ENCODE peak calls at places on chromosomes 7 and 10, in six cellular contexts. One of them, this sample, is unnamed.
A peak's percentile ranks its signal among the peaks of the same experiment; 100 is the strongest.

GRCh38 chr7:151083071-151083823 is at the start of gene TMUB1:
- DNase-seq in colonic mucosa: peak; percentile 86
- DNase-seq in activated effector memory CD4-positive, alpha-beta T cell treated with anti-CD3 and anti-CD28 coated beads, Interleukin-2, amount 50 U/mL, for 16 hours: peak; percentile 95
- DNase-seq in stimulated activated CD8-positive, alpha-beta memory T cell treated with anti-CD3 and anti-CD28 coated beads, Interleukin-4, amount 100 ng/mL, for 1 hour: peak; percentile 62
- DNase-seq in NCI-H1436: peak; percentile 57
- DNase-seq in breast epithelium: peak; percentile 71
- DNase-seq in this sample: peak; percentile 45

GRCh38 chr10:107144490-107144889 is 20.0 kb downstream of the SORCS1 start:
- DNase-seq in colonic mucosa: no peak
- DNase-seq in activated effector memory CD4-positive, alpha-beta T cell treated with anti-CD3 and anti-CD28 coated beads, Interleukin-2, amount 50 U/mL, for 16 hours: no peak
- DNase-seq in stimulated activated CD8-positive, alpha-beta memory T cell treated with anti-CD3 and anti-CD28 coated beads, Interleukin-4, amount 100 ng/mL, for 1 hour: no peak
- DNase-seq in NCI-H1436: no peak
- DNase-seq in breast epithelium: no peak
- DNase-seq in this sample: no peak

GRCh38 chr7:81244213-81244612 is 325.4 kb upstream of the SEMA3C start:
- DNase-seq in colonic mucosa: no peak
- DNase-seq in activated effector memory CD4-positive, alpha-beta T cell treated with anti-CD3 and anti-CD28 coated beads, Interleukin-2, amount 50 U/mL, for 16 hours: no peak
- DNase-seq in stimulated activated CD8-positive, alpha-beta memory T cell treated with anti-CD3 and anti-CD28 coated beads, Interleukin-4, amount 100 ng/mL, for 1 hour: no peak
- DNase-seq in NCI-H1436: no peak
- DNase-seq in breast epithelium: no peak
- DNase-seq in this sample: no peak

GRCh38 chr10:100167521-100168312 is 18.1 kb downstream of the ERLIN1 start:
- DNase-seq in colonic mucosa: no peak
- DNase-seq in activated effector memory CD4-positive, alpha-beta T cell treated with anti-CD3 and anti-CD28 coated beads, Interleukin-2, amount 50 U/mL, for 16 hours: no peak
- DNase-seq in stimulated activated CD8-positive, alpha-beta memory T cell treated with anti-CD3 and anti-CD28 coated beads, Interleukin-4, amount 100 ng/mL, for 1 hour: no peak
- DNase-seq in NCI-H1436: peak; percentile 6
- DNase-seq in breast epithelium: no peak
- DNase-seq in this sample: no peak

GRCh38 chr7:55508301-55509011 is 63.8 kb downstream of the VOPP1 start:
- DNase-seq in colonic mucosa: no peak
- DNase-seq in activated effector memory CD4-positive, alpha-beta T cell treated with anti-CD3 and anti-CD28 coated beads, Interleukin-2, amount 50 U/mL, for 16 hours: no peak
- DNase-seq in stimulated activated CD8-positive, alpha-beta memory T cell treated with anti-CD3 and anti-CD28 coated beads, Interleukin-4, amount 100 ng/mL, for 1 hour: no peak
- DNase-seq in NCI-H1436: no peak
- DNase-seq in breast epithelium: no peak
- DNase-seq in this sample: no peak

GRCh38 chr7:106504620-106505019 is 156.3 kb downstream of the CCDC71L start:
- DNase-seq in colonic mucosa: no peak
- DNase-seq in activated effector memory CD4-positive, alpha-beta T cell treated with anti-CD3 and anti-CD28 coated beads, Interleukin-2, amount 50 U/mL, for 16 hours: no peak
- DNase-seq in stimulated activated CD8-positive, alpha-beta memory T cell treated with anti-CD3 and anti-CD28 coated beads, Interleukin-4, amount 100 ng/mL, for 1 hour: no peak
- DNase-seq in NCI-H1436: no peak
- DNase-seq in breast epithelium: no peak
- DNase-seq in this sample: no peak

GRCh38 chr7:127207246-127207645 is 45.5 kb downstream of the GRM8 start:
- DNase-seq in colonic mucosa: no peak
- DNase-seq in activated effector memory CD4-positive, alpha-beta T cell treated with anti-CD3 and anti-CD28 coated beads, Interleukin-2, amount 50 U/mL, for 16 hours: no peak
- DNase-seq in stimulated activated CD8-positive, alpha-beta memory T cell treated with anti-CD3 and anti-CD28 coated beads, Interleukin-4, amount 100 ng/mL, for 1 hour: no peak
- DNase-seq in NCI-H1436: no peak
- DNase-seq in breast epithelium: no peak
- DNase-seq in this sample: no peak

GRCh38 chr10:118564652-118565051 is 30.8 kb downstream of the PRLHR start:
- DNase-seq in colonic mucosa: no peak
- DNase-seq in activated effector memory CD4-positive, alpha-beta T cell treated with anti-CD3 and anti-CD28 coated beads, Interleukin-2, amount 50 U/mL, for 16 hours: no peak
- DNase-seq in stimulated activated CD8-positive, alpha-beta memory T cell treated with anti-CD3 and anti-CD28 coated beads, Interleukin-4, amount 100 ng/mL, for 1 hour: no peak
- DNase-seq in NCI-H1436: peak; percentile 17
- DNase-seq in breast epithelium: no peak
- DNase-seq in this sample: no peak

GRCh38 chr7:2059964-2060700 is 172.6 kb downstream of the MAD1L1 start:
- DNase-seq in colonic mucosa: no peak
- DNase-seq in activated effector memory CD4-positive, alpha-beta T cell treated with anti-CD3 and anti-CD28 coated beads, Interleukin-2, amount 50 U/mL, for 16 hours: no peak
- DNase-seq in stimulated activated CD8-positive, alpha-beta memory T cell treated with anti-CD3 and anti-CD28 coated beads, Interleukin-4, amount 100 ng/mL, for 1 hour: no peak
- DNase-seq in NCI-H1436: no peak
- DNase-seq in breast epithelium: no peak
- DNase-seq in this sample: no peak

GRCh38 chr7:94087664-94088352 is 83.7 kb upstream of the BET1 start:
- DNase-seq in colonic mucosa: peak; percentile 32
- DNase-seq in activated effector memory CD4-positive, alpha-beta T cell treated with anti-CD3 and anti-CD28 coated beads, Interleukin-2, amount 50 U/mL, for 16 hours: peak; percentile 70
- DNase-seq in stimulated activated CD8-positive, alpha-beta memory T cell treated with anti-CD3 and anti-CD28 coated beads, Interleukin-4, amount 100 ng/mL, for 1 hour: no peak
- DNase-seq in NCI-H1436: peak; percentile 64
- DNase-seq in breast epithelium: no peak
- DNase-seq in this sample: peak; percentile 62

GRCh38 chr7:151377406-151377805 is 32.4 kb downstream of the WDR86 start:
- DNase-seq in colonic mucosa: no peak
- DNase-seq in activated effector memory CD4-positive, alpha-beta T cell treated with anti-CD3 and anti-CD28 coated beads, Interleukin-2, amount 50 U/mL, for 16 hours: no peak
- DNase-seq in stimulated activated CD8-positive, alpha-beta memory T cell treated with anti-CD3 and anti-CD28 coated beads, Interleukin-4, amount 100 ng/mL, for 1 hour: no peak
- DNase-seq in NCI-H1436: no peak
- DNase-seq in breast epithelium: no peak
- DNase-seq in this sample: no peak

GRCh38 chr10:124125305-124126116 is 32.1 kb upstream of the CHST15 start:
- DNase-seq in colonic mucosa: no peak
- DNase-seq in activated effector memory CD4-positive, alpha-beta T cell treated with anti-CD3 and anti-CD28 coated beads, Interleukin-2, amount 50 U/mL, for 16 hours: no peak
- DNase-seq in stimulated activated CD8-positive, alpha-beta memory T cell treated with anti-CD3 and anti-CD28 coated beads, Interleukin-4, amount 100 ng/mL, for 1 hour: no peak
- DNase-seq in NCI-H1436: peak; percentile 42
- DNase-seq in breast epithelium: no peak
- DNase-seq in this sample: no peak

GRCh38 chr7:115340828-115341227 is 418.9 kb downstream of the MDFIC start:
- DNase-seq in colonic mucosa: no peak
- DNase-seq in activated effector memory CD4-positive, alpha-beta T cell treated with anti-CD3 and anti-CD28 coated beads, Interleukin-2, amount 50 U/mL, for 16 hours: no peak
- DNase-seq in stimulated activated CD8-positive, alpha-beta memory T cell treated with anti-CD3 and anti-CD28 coated beads, Interleukin-4, amount 100 ng/mL, for 1 hour: no peak
- DNase-seq in NCI-H1436: no peak
- DNase-seq in breast epithelium: no peak
- DNase-seq in this sample: peak; percentile 42

GRCh38 chr7:49937608-49938007 is 155.4 kb downstream of the ZPBP start:
- DNase-seq in colonic mucosa: no peak
- DNase-seq in activated effector memory CD4-positive, alpha-beta T cell treated with anti-CD3 and anti-CD28 coated beads, Interleukin-2, amount 50 U/mL, for 16 hours: no peak
- DNase-seq in stimulated activated CD8-positive, alpha-beta memory T cell treated with anti-CD3 and anti-CD28 coated beads, Interleukin-4, amount 100 ng/mL, for 1 hour: no peak
- DNase-seq in NCI-H1436: no peak
- DNase-seq in breast epithelium: no peak
- DNase-seq in this sample: no peak

GRCh38 chr10:77179015-77179695 is 458.5 kb downstream of the KCNMA1 start:
- DNase-seq in colonic mucosa: no peak
- DNase-seq in activated effector memory CD4-positive, alpha-beta T cell treated with anti-CD3 and anti-CD28 coated beads, Interleukin-2, amount 50 U/mL, for 16 hours: no peak
- DNase-seq in stimulated activated CD8-positive, alpha-beta memory T cell treated with anti-CD3 and anti-CD28 coated beads, Interleukin-4, amount 100 ng/mL, for 1 hour: no peak
- DNase-seq in NCI-H1436: no peak
- DNase-seq in breast epithelium: no peak
- DNase-seq in this sample: peak; percentile 25

GRCh38 chr10:48523212-48523819 is 81.6 kb downstream of the ARHGAP22 start:
- DNase-seq in colonic mucosa: no peak
- DNase-seq in activated effector memory CD4-positive, alpha-beta T cell treated with anti-CD3 and anti-CD28 coated beads, Interleukin-2, amount 50 U/mL, for 16 hours: no peak
- DNase-seq in stimulated activated CD8-positive, alpha-beta memory T cell treated with anti-CD3 and anti-CD28 coated beads, Interleukin-4, amount 100 ng/mL, for 1 hour: no peak
- DNase-seq in NCI-H1436: no peak
- DNase-seq in breast epithelium: no peak
- DNase-seq in this sample: no peak

GRCh38 chr7:23226841-23227450 is 19.6 kb upstream of the GPNMB start:
- DNase-seq in colonic mucosa: no peak
- DNase-seq in activated effector memory CD4-positive, alpha-beta T cell treated with anti-CD3 and anti-CD28 coated beads, Interleukin-2, amount 50 U/mL, for 16 hours: no peak
- DNase-seq in stimulated activated CD8-positive, alpha-beta memory T cell treated with anti-CD3 and anti-CD28 coated beads, Interleukin-4, amount 100 ng/mL, for 1 hour: no peak
- DNase-seq in NCI-H1436: no peak
- DNase-seq in breast epithelium: no peak
- DNase-seq in this sample: no peak

GRCh38 chr10:100370561-100370975 is 23.5 kb downstream of the SCD start:
- DNase-seq in colonic mucosa: peak; percentile 73
- DNase-seq in activated effector memory CD4-positive, alpha-beta T cell treated with anti-CD3 and anti-CD28 coated beads, Interleukin-2, amount 50 U/mL, for 16 hours: no peak
- DNase-seq in stimulated activated CD8-positive, alpha-beta memory T cell treated with anti-CD3 and anti-CD28 coated beads, Interleukin-4, amount 100 ng/mL, for 1 hour: no peak
- DNase-seq in NCI-H1436: no peak
- DNase-seq in breast epithelium: no peak
- DNase-seq in this sample: peak; percentile 3

GRCh38 chr7:66697451-66698438 is 42.8 kb upstream of the RABGEF1 start:
- DNase-seq in colonic mucosa: no peak
- DNase-seq in activated effector memory CD4-positive, alpha-beta T cell treated with anti-CD3 and anti-CD28 coated beads, Interleukin-2, amount 50 U/mL, for 16 hours: no peak
- DNase-seq in stimulated activated CD8-positive, alpha-beta memory T cell treated with anti-CD3 and anti-CD28 coated beads, Interleukin-4, amount 100 ng/mL, for 1 hour: no peak
- DNase-seq in NCI-H1436: no peak
- DNase-seq in breast epithelium: no peak
- DNase-seq in this sample: no peak

GRCh38 chr7:131849472-131849871 is 293.0 kb upstream of the PODXL start:
- DNase-seq in colonic mucosa: no peak
- DNase-seq in activated effector memory CD4-positive, alpha-beta T cell treated with anti-CD3 and anti-CD28 coated beads, Interleukin-2, amount 50 U/mL, for 16 hours: no peak
- DNase-seq in stimulated activated CD8-positive, alpha-beta memory T cell treated with anti-CD3 and anti-CD28 coated beads, Interleukin-4, amount 100 ng/mL, for 1 hour: no peak
- DNase-seq in NCI-H1436: no peak
- DNase-seq in breast epithelium: no peak
- DNase-seq in this sample: no peak

GRCh38 chr10:101397140-101397539 is 43.2 kb downstream of the BTRC start:
- DNase-seq in colonic mucosa: no peak
- DNase-seq in activated effector memory CD4-positive, alpha-beta T cell treated with anti-CD3 and anti-CD28 coated beads, Interleukin-2, amount 50 U/mL, for 16 hours: no peak
- DNase-seq in stimulated activated CD8-positive, alpha-beta memory T cell treated with anti-CD3 and anti-CD28 coated beads, Interleukin-4, amount 100 ng/mL, for 1 hour: no peak
- DNase-seq in NCI-H1436: peak; percentile 32
- DNase-seq in breast epithelium: no peak
- DNase-seq in this sample: no peak

GRCh38 chr7:151010307-151011096 is 13.8 kb downstream of the ATG9B start:
- DNase-seq in colonic mucosa: no peak
- DNase-seq in activated effector memory CD4-positive, alpha-beta T cell treated with anti-CD3 and anti-CD28 coated beads, Interleukin-2, amount 50 U/mL, for 16 hours: peak; percentile 81
- DNase-seq in stimulated activated CD8-positive, alpha-beta memory T cell treated with anti-CD3 and anti-CD28 coated beads, Interleukin-4, amount 100 ng/mL, for 1 hour: no peak
- DNase-seq in NCI-H1436: no peak
- DNase-seq in breast epithelium: no peak
- DNase-seq in this sample: no peak

GRCh38 chr10:3765376-3765667 is 19.7 kb downstream of the KLF6 start:
- DNase-seq in colonic mucosa: no peak
- DNase-seq in activated effector memory CD4-positive, alpha-beta T cell treated with anti-CD3 and anti-CD28 coated beads, Interleukin-2, amount 50 U/mL, for 16 hours: no peak
- DNase-seq in stimulated activated CD8-positive, alpha-beta memory T cell treated with anti-CD3 and anti-CD28 coated beads, Interleukin-4, amount 100 ng/mL, for 1 hour: no peak
- DNase-seq in NCI-H1436: no peak
- DNase-seq in breast epithelium: no peak
- DNase-seq in this sample: no peak

GRCh38 chr10:4241724-4242345 is 456.8 kb upstream of the KLF6 start:
- DNase-seq in colonic mucosa: no peak
- DNase-seq in activated effector memory CD4-positive, alpha-beta T cell treated with anti-CD3 and anti-CD28 coated beads, Interleukin-2, amount 50 U/mL, for 16 hours: no peak
- DNase-seq in stimulated activated CD8-positive, alpha-beta memory T cell treated with anti-CD3 and anti-CD28 coated beads, Interleukin-4, amount 100 ng/mL, for 1 hour: no peak
- DNase-seq in NCI-H1436: no peak
- DNase-seq in breast epithelium: no peak
- DNase-seq in this sample: peak; percentile 23

GRCh38 chr7:123460616-123461015 is 73.8 kb downstream of the IQUB start:
- DNase-seq in colonic mucosa: no peak
- DNase-seq in activated effector memory CD4-positive, alpha-beta T cell treated with anti-CD3 and anti-CD28 coated beads, Interleukin-2, amount 50 U/mL, for 16 hours: no peak
- DNase-seq in stimulated activated CD8-positive, alpha-beta memory T cell treated with anti-CD3 and anti-CD28 coated beads, Interleukin-4, amount 100 ng/mL, for 1 hour: no peak
- DNase-seq in NCI-H1436: no peak
- DNase-seq in breast epithelium: no peak
- DNase-seq in this sample: no peak

GRCh38 chr7:34759477-34760125 is 101.6 kb downstream of the NPSR1 start:
- DNase-seq in colonic mucosa: no peak
- DNase-seq in activated effector memory CD4-positive, alpha-beta T cell treated with anti-CD3 and anti-CD28 coated beads, Interleukin-2, amount 50 U/mL, for 16 hours: no peak
- DNase-seq in stimulated activated CD8-positive, alpha-beta memory T cell treated with anti-CD3 and anti-CD28 coated beads, Interleukin-4, amount 100 ng/mL, for 1 hour: no peak
- DNase-seq in NCI-H1436: no peak
- DNase-seq in breast epithelium: no peak
- DNase-seq in this sample: peak; percentile 51

GRCh38 chr7:4797858-4798705 is 22.7 kb downstream of the AP5Z1 start:
- DNase-seq in colonic mucosa: peak; percentile 44
- DNase-seq in activated effector memory CD4-positive, alpha-beta T cell treated with anti-CD3 and anti-CD28 coated beads, Interleukin-2, amount 50 U/mL, for 16 hours: peak; percentile 86
- DNase-seq in stimulated activated CD8-positive, alpha-beta memory T cell treated with anti-CD3 and anti-CD28 coated beads, Interleukin-4, amount 100 ng/mL, for 1 hour: peak; percentile 16
- DNase-seq in NCI-H1436: no peak
- DNase-seq in breast epithelium: no peak
- DNase-seq in this sample: peak; percentile 24

GRCh38 chr10:104255244-104255981 is 721 bp downstream of the GSTO1 start:
- DNase-seq in colonic mucosa: peak; percentile 61
- DNase-seq in activated effector memory CD4-positive, alpha-beta T cell treated with anti-CD3 and anti-CD28 coated beads, Interleukin-2, amount 50 U/mL, for 16 hours: no peak
- DNase-seq in stimulated activated CD8-positive, alpha-beta memory T cell treated with anti-CD3 and anti-CD28 coated beads, Interleukin-4, amount 100 ng/mL, for 1 hour: no peak
- DNase-seq in NCI-H1436: no peak
- DNase-seq in breast epithelium: no peak
- DNase-seq in this sample: no peak

GRCh38 chr10:112314822-112315474 is 31.7 kb downstream of the TECTB start:
- DNase-seq in colonic mucosa: peak; percentile 81
- DNase-seq in activated effector memory CD4-positive, alpha-beta T cell treated with anti-CD3 and anti-CD28 coated beads, Interleukin-2, amount 50 U/mL, for 16 hours: peak; percentile 90
- DNase-seq in stimulated activated CD8-positive, alpha-beta memory T cell treated with anti-CD3 and anti-CD28 coated beads, Interleukin-4, amount 100 ng/mL, for 1 hour: peak; percentile 54
- DNase-seq in NCI-H1436: peak; percentile 74
- DNase-seq in breast epithelium: peak; percentile 82
- DNase-seq in this sample: peak; percentile 32

GRCh38 chr7:96479015-96479645 is 157.2 kb upstream of the SLC25A13 start:
- DNase-seq in colonic mucosa: no peak
- DNase-seq in activated effector memory CD4-positive, alpha-beta T cell treated with anti-CD3 and anti-CD28 coated beads, Interleukin-2, amount 50 U/mL, for 16 hours: no peak
- DNase-seq in stimulated activated CD8-positive, alpha-beta memory T cell treated with anti-CD3 and anti-CD28 coated beads, Interleukin-4, amount 100 ng/mL, for 1 hour: no peak
- DNase-seq in NCI-H1436: no peak
- DNase-seq in breast epithelium: no peak
- DNase-seq in this sample: no peak

GRCh38 chr7:107627002-107627401 is 33.6 kb upstream of the SLC26A4 start:
- DNase-seq in colonic mucosa: no peak
- DNase-seq in activated effector memory CD4-positive, alpha-beta T cell treated with anti-CD3 and anti-CD28 coated beads, Interleukin-2, amount 50 U/mL, for 16 hours: no peak
- DNase-seq in stimulated activated CD8-positive, alpha-beta memory T cell treated with anti-CD3 and anti-CD28 coated beads, Interleukin-4, amount 100 ng/mL, for 1 hour: no peak
- DNase-seq in NCI-H1436: no peak
- DNase-seq in breast epithelium: no peak
- DNase-seq in this sample: no peak

GRCh38 chr10:10317151-10317550 is 700.5 kb upstream of the CELF2 start:
- DNase-seq in colonic mucosa: no peak
- DNase-seq in activated effector memory CD4-positive, alpha-beta T cell treated with anti-CD3 and anti-CD28 coated beads, Interleukin-2, amount 50 U/mL, for 16 hours: no peak
- DNase-seq in stimulated activated CD8-positive, alpha-beta memory T cell treated with anti-CD3 and anti-CD28 coated beads, Interleukin-4, amount 100 ng/mL, for 1 hour: no peak
- DNase-seq in NCI-H1436: no peak
- DNase-seq in breast epithelium: no peak
- DNase-seq in this sample: no peak

GRCh38 chr7:117202511-117202910 is 120.3 kb downstream of the WNT2 start:
- DNase-seq in colonic mucosa: no peak
- DNase-seq in activated effector memory CD4-positive, alpha-beta T cell treated with anti-CD3 and anti-CD28 coated beads, Interleukin-2, amount 50 U/mL, for 16 hours: no peak
- DNase-seq in stimulated activated CD8-positive, alpha-beta memory T cell treated with anti-CD3 and anti-CD28 coated beads, Interleukin-4, amount 100 ng/mL, for 1 hour: no peak
- DNase-seq in NCI-H1436: no peak
- DNase-seq in breast epithelium: no peak
- DNase-seq in this sample: no peak

GRCh38 chr7:132560105-132560504 is 16.2 kb downstream of the PLXNA4 start:
- DNase-seq in colonic mucosa: no peak
- DNase-seq in activated effector memory CD4-positive, alpha-beta T cell treated with anti-CD3 and anti-CD28 coated beads, Interleukin-2, amount 50 U/mL, for 16 hours: no peak
- DNase-seq in stimulated activated CD8-positive, alpha-beta memory T cell treated with anti-CD3 and anti-CD28 coated beads, Interleukin-4, amount 100 ng/mL, for 1 hour: no peak
- DNase-seq in NCI-H1436: no peak
- DNase-seq in breast epithelium: no peak
- DNase-seq in this sample: no peak